ENCODE peak calls at places on chromosomes 2 and 18, in seven cellular contexts. One of them, this sample, is unnamed.

GRCh38 chr2:36373149-36373880 is 17.7 kb downstream of the CRIM1 start:
- DNase-seq in body of pancreas: no peak
- DNase-seq in A549: peak
- DNase-seq in right atrium auricular region: no peak
- DNase-seq in GM13977: no peak
- DNase-seq in heart right ventricle: no peak
- DNase-seq in nephron progenitor cell: no peak
- DNase-seq in this sample: no peak

GRCh38 chr2:237875234-237876055 is 16.0 kb downstream of the RAMP1 start:
- DNase-seq in body of pancreas: no peak
- DNase-seq in A549: no peak
- DNase-seq in right atrium auricular region: no peak
- DNase-seq in GM13977: no peak
- DNase-seq in heart right ventricle: no peak
- DNase-seq in nephron progenitor cell: no peak
- DNase-seq in this sample: no peak

GRCh38 chr18:67589325-67589724 is 72.8 kb upstream of the DSEL start:
- DNase-seq in body of pancreas: no peak
- DNase-seq in A549: no peak
- DNase-seq in right atrium auricular region: no peak
- DNase-seq in GM13977: no peak
- DNase-seq in heart right ventricle: no peak
- DNase-seq in nephron progenitor cell: no peak
- DNase-seq in this sample: no peak

GRCh38 chr2:12615509-12615908 is 101.2 kb upstream of the TRIB2 start:
- DNase-seq in body of pancreas: no peak
- DNase-seq in A549: no peak
- DNase-seq in right atrium auricular region: no peak
- DNase-seq in GM13977: no peak
- DNase-seq in heart right ventricle: no peak
- DNase-seq in nephron progenitor cell: no peak
- DNase-seq in this sample: no peak

GRCh38 chr18:48139427-48140347 is 209.2 kb upstream of the SMAD2 start:
- DNase-seq in body of pancreas: peak
- DNase-seq in A549: no peak
- DNase-seq in right atrium auricular region: no peak
- DNase-seq in GM13977: no peak
- DNase-seq in heart right ventricle: peak
- DNase-seq in nephron progenitor cell: no peak
- DNase-seq in this sample: no peak

GRCh38 chr18:70072678-70073077 is 125.0 kb upstream of the CD226 start:
- DNase-seq in body of pancreas: no peak
- DNase-seq in A549: peak
- DNase-seq in right atrium auricular region: no peak
- DNase-seq in GM13977: no peak
- DNase-seq in heart right ventricle: no peak
- DNase-seq in nephron progenitor cell: no peak
- DNase-seq in this sample: no peak

GRCh38 chr2:34307636-34308035 is 708.5 kb upstream of the FAM98A start:
- DNase-seq in body of pancreas: no peak
- DNase-seq in A549: no peak
- DNase-seq in right atrium auricular region: no peak
- DNase-seq in GM13977: no peak
- DNase-seq in heart right ventricle: no peak
- DNase-seq in nephron progenitor cell: no peak
- DNase-seq in this sample: no peak

GRCh38 chr2:66813976-66814375 is 379.1 kb downstream of the MEIS1 start:
- DNase-seq in body of pancreas: no peak
- DNase-seq in A549: no peak
- DNase-seq in right atrium auricular region: no peak
- DNase-seq in GM13977: no peak
- DNase-seq in heart right ventricle: no peak
- DNase-seq in nephron progenitor cell: no peak
- DNase-seq in this sample: no peak

GRCh38 chr2:48199076-48199475 is 292.8 kb upstream of the FBXO11 start:
- DNase-seq in body of pancreas: no peak
- DNase-seq in A549: no peak
- DNase-seq in right atrium auricular region: no peak
- DNase-seq in GM13977: no peak
- DNase-seq in heart right ventricle: no peak
- DNase-seq in nephron progenitor cell: no peak
- DNase-seq in this sample: no peak

GRCh38 chr2:241272298-241272721 is 43.2 kb downstream of the HDLBP start:
- DNase-seq in body of pancreas: peak
- DNase-seq in A549: peak
- DNase-seq in right atrium auricular region: peak
- DNase-seq in GM13977: peak
- DNase-seq in heart right ventricle: no peak
- DNase-seq in nephron progenitor cell: peak
- DNase-seq in this sample: peak

GRCh38 chr18:28439870-28440269 is 262.9 kb upstream of the CDH2 start:
- DNase-seq in body of pancreas: no peak
- DNase-seq in A549: peak
- DNase-seq in right atrium auricular region: no peak
- DNase-seq in GM13977: no peak
- DNase-seq in heart right ventricle: no peak
- DNase-seq in nephron progenitor cell: no peak
- DNase-seq in this sample: no peak

GRCh38 chr2:21381421-21381820 is 257.7 kb downstream of the TDRD15 start:
- DNase-seq in body of pancreas: no peak
- DNase-seq in A549: no peak
- DNase-seq in right atrium auricular region: no peak
- DNase-seq in GM13977: no peak
- DNase-seq in heart right ventricle: no peak
- DNase-seq in nephron progenitor cell: no peak
- DNase-seq in this sample: no peak

GRCh38 chr2:3605013-3605961 is 10.4 kb downstream of the COLEC11 start:
- DNase-seq in body of pancreas: peak
- DNase-seq in A549: peak
- DNase-seq in right atrium auricular region: peak
- DNase-seq in GM13977: peak
- DNase-seq in heart right ventricle: no peak
- DNase-seq in nephron progenitor cell: no peak
- DNase-seq in this sample: no peak

GRCh38 chr2:61357681-61358080 is 113.2 kb downstream of the USP34 start:
- DNase-seq in body of pancreas: no peak
- DNase-seq in A549: peak
- DNase-seq in right atrium auricular region: no peak
- DNase-seq in GM13977: no peak
- DNase-seq in heart right ventricle: no peak
- DNase-seq in nephron progenitor cell: no peak
- DNase-seq in this sample: no peak

GRCh38 chr18:23969664-23970063 is 44.9 kb upstream of the TTC39C start:
- DNase-seq in body of pancreas: no peak
- DNase-seq in A549: no peak
- DNase-seq in right atrium auricular region: no peak
- DNase-seq in GM13977: no peak
- DNase-seq in heart right ventricle: no peak
- DNase-seq in nephron progenitor cell: no peak
- DNase-seq in this sample: no peak

GRCh38 chr2:44803100-44803424 is 138.4 kb upstream of the SIX3 start:
- DNase-seq in body of pancreas: no peak
- DNase-seq in A549: no peak
- DNase-seq in right atrium auricular region: no peak
- DNase-seq in GM13977: no peak
- DNase-seq in heart right ventricle: no peak
- DNase-seq in nephron progenitor cell: no peak
- DNase-seq in this sample: no peak

GRCh38 chr18:56358608-56359007 is 279.8 kb downstream of the TXNL1 start:
- DNase-seq in body of pancreas: no peak
- DNase-seq in A549: no peak
- DNase-seq in right atrium auricular region: no peak
- DNase-seq in GM13977: no peak
- DNase-seq in heart right ventricle: no peak
- DNase-seq in nephron progenitor cell: no peak
- DNase-seq in this sample: no peak

GRCh38 chr18:26089247-26090129 is 925 bp downstream of the SS18 start:
- DNase-seq in body of pancreas: no peak
- DNase-seq in A549: peak
- DNase-seq in right atrium auricular region: no peak
- DNase-seq in GM13977: peak
- DNase-seq in heart right ventricle: no peak
- DNase-seq in nephron progenitor cell: peak
- DNase-seq in this sample: no peak

GRCh38 chr2:14072338-14072737 is 560.2 kb upstream of the LRATD1 start:
- DNase-seq in body of pancreas: no peak
- DNase-seq in A549: no peak
- DNase-seq in right atrium auricular region: no peak
- DNase-seq in GM13977: no peak
- DNase-seq in heart right ventricle: no peak
- DNase-seq in nephron progenitor cell: no peak
- DNase-seq in this sample: no peak

GRCh38 chr18:24370120-24370519 is 27.5 kb downstream of the OSBPL1A start:
- DNase-seq in body of pancreas: no peak
- DNase-seq in A549: no peak
- DNase-seq in right atrium auricular region: no peak
- DNase-seq in GM13977: no peak
- DNase-seq in heart right ventricle: no peak
- DNase-seq in nephron progenitor cell: peak
- DNase-seq in this sample: no peak

GRCh38 chr2:23620841-23621341 is 235.9 kb downstream of the KLHL29 start:
- DNase-seq in body of pancreas: no peak
- DNase-seq in A549: no peak
- DNase-seq in right atrium auricular region: no peak
- DNase-seq in GM13977: no peak
- DNase-seq in heart right ventricle: peak
- DNase-seq in nephron progenitor cell: no peak
- DNase-seq in this sample: peak

GRCh38 chr2:19848952-19849351 is 52.8 kb downstream of the TTC32 start:
- DNase-seq in body of pancreas: no peak
- DNase-seq in A549: no peak
- DNase-seq in right atrium auricular region: no peak
- DNase-seq in GM13977: no peak
- DNase-seq in heart right ventricle: no peak
- DNase-seq in nephron progenitor cell: no peak
- DNase-seq in this sample: no peak
- TF ChIP-seq CTCF in body of pancreas: no peak
- TF ChIP-seq CTCF in A549: no peak
- TF ChIP-seq CTCF in right atrium auricular region: no peak
- TF ChIP-seq CTCF in GM13977: no peak
- TF ChIP-seq CTCF in heart right ventricle: no peak
- TF ChIP-seq CTCF in nephron progenitor cell: no peak
- TF ChIP-seq CTCF in this sample: no peak

GRCh38 chr2:19835818-19836281 is 65.9 kb downstream of the TTC32 start:
- DNase-seq in body of pancreas: no peak
- DNase-seq in A549: no peak
- DNase-seq in right atrium auricular region: no peak
- DNase-seq in GM13977: no peak
- DNase-seq in heart right ventricle: no peak
- DNase-seq in nephron progenitor cell: no peak
- DNase-seq in this sample: no peak

GRCh38 chr2:19829672-19830071 is 72.1 kb downstream of the TTC32 start:
- DNase-seq in body of pancreas: no peak
- DNase-seq in A549: no peak
- DNase-seq in right atrium auricular region: peak
- DNase-seq in GM13977: no peak
- DNase-seq in heart right ventricle: no peak
- DNase-seq in nephron progenitor cell: no peak
- DNase-seq in this sample: no peak

GRCh38 chr2:19838616-19839015 is 63.2 kb downstream of the TTC32 start:
- DNase-seq in body of pancreas: no peak
- DNase-seq in A549: no peak
- DNase-seq in right atrium auricular region: no peak
- DNase-seq in GM13977: no peak
- DNase-seq in heart right ventricle: no peak
- DNase-seq in nephron progenitor cell: no peak
- DNase-seq in this sample: no peak

GRCh38 chr2:19837235-19837766 is 64.5 kb downstream of the TTC32 start:
- DNase-seq in body of pancreas: no peak
- DNase-seq in A549: no peak
- DNase-seq in right atrium auricular region: no peak
- DNase-seq in GM13977: no peak
- DNase-seq in heart right ventricle: no peak
- DNase-seq in nephron progenitor cell: no peak
- DNase-seq in this sample: no peak

DNA sequence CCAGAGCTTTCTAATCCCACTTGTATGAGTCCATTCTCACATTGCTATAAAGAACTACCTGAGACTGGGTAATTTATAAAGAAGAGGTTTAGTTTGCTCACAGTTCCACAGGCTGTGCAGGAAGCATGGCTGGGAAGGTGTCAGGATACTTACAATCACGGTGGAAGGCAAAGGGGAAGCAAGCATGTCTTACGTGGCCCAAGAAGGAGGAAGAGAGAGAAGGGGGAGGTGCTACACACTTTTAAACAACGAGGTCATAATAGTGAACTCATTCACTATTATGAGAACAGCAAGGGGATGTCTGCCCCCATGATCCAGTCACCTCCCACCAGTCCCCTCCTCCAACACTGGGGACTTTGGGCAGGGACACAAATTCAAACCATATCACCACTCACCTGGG is 67.8 kb downstream of the TTC32 start:
- DNase-seq in body of pancreas: no peak
- DNase-seq in A549: no peak
- DNase-seq in right atrium auricular region: no peak
- DNase-seq in GM13977: no peak
- DNase-seq in heart right ventricle: no peak
- DNase-seq in nephron progenitor cell: no peak
- DNase-seq in this sample: no peak
- TF ChIP-seq CTCF in body of pancreas: no peak
- TF ChIP-seq CTCF in A549: no peak
- TF ChIP-seq CTCF in right atrium auricular region: no peak
- TF ChIP-seq CTCF in GM13977: no peak
- TF ChIP-seq CTCF in heart right ventricle: no peak
- TF ChIP-seq CTCF in nephron progenitor cell: no peak
- TF ChIP-seq CTCF in this sample: no peak

DNA sequence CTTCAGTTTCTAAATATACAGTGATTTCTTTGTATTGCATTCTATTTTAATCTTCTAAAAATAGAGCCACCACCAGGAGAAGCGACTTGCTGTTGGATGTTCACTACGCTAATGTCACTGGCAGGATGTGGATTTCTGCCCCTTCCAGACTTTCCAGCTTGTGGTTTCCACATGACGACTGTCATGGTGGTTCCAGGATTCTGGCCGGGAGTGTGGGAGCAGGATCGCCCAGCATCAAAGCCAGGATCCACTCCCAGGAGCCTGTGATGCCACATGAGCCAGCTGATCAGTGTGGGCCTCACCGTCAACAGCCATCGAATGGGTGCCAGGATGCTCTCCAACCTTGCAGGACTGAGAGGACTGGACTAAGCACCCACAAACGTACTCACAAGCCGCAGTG is 148.8 kb downstream of the HDAC4 start:
- DNase-seq in body of pancreas: no peak
- DNase-seq in A549: no peak
- DNase-seq in right atrium auricular region: no peak
- DNase-seq in GM13977: no peak
- DNase-seq in heart right ventricle: no peak
- DNase-seq in nephron progenitor cell: no peak
- DNase-seq in this sample: no peak
- TF ChIP-seq CTCF in body of pancreas: no peak
- TF ChIP-seq CTCF in A549: no peak
- TF ChIP-seq CTCF in right atrium auricular region: no peak
- TF ChIP-seq CTCF in GM13977: no peak
- TF ChIP-seq CTCF in heart right ventricle: no peak
- TF ChIP-seq CTCF in nephron progenitor cell: no peak
- TF ChIP-seq CTCF in this sample: no peak

DNA sequence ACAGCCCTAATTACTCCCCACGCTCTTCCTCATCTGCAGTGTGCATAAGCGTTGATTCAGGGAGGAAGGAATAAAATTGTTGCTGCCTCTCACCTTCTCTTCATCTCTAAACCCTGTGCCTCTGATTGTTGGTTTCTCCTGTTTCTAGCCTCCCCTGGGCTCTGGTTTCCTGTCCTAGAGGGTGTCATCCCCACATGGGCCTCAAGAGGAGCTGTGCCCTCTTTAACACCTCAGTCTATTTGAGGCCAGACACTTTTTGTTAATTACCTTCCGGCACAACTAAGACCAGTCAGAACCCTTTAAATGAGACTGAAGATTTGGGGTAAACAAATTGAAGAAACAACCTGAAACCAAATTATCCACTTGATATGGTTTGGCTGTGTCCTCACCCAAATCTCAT is 9.7 kb downstream of the CTAGE1 start:
- DNase-seq in body of pancreas: no peak
- DNase-seq in A549: no peak
- DNase-seq in right atrium auricular region: no peak
- DNase-seq in GM13977: no peak
- DNase-seq in heart right ventricle: no peak
- DNase-seq in nephron progenitor cell: no peak
- DNase-seq in this sample: no peak
- TF ChIP-seq CTCF in body of pancreas: no peak
- TF ChIP-seq CTCF in A549: no peak
- TF ChIP-seq CTCF in right atrium auricular region: no peak
- TF ChIP-seq CTCF in GM13977: no peak
- TF ChIP-seq CTCF in heart right ventricle: no peak
- TF ChIP-seq CTCF in nephron progenitor cell: no peak
- TF ChIP-seq CTCF in this sample: no peak